ENCODE peak calls at places on chromosomes 13 and 19, in seven cellular contexts. One of them, this sample, is unnamed.

GRCh38 chr19:1922803-1923202 is 17.6 kb downstream of the ADAT3 start:
- DNase-seq in astrocyte of the cerebellum: no peak
- DNase-seq in fibroblast of the aortic adventitia: no peak
- DNase-seq in uterus: no peak
- DNase-seq in tibial nerve: no peak
- DNase-seq in AG09309: no peak
- DNase-seq in choroid plexus epithelial cell: no peak
- DNase-seq in this sample: no peak

GRCh38 chr19:31260171-31260933 is 88.9 kb downstream of the TSHZ3 start:
- DNase-seq in AG09309: no peak
- DNase-seq in choroid plexus epithelial cell: no peak
- DNase-seq in astrocyte of the cerebellum: no peak
- DNase-seq in fibroblast of the aortic adventitia: no peak
- DNase-seq in uterus: no peak
- DNase-seq in tibial nerve: no peak
- DNase-seq in this sample: no peak

GRCh38 chr19:39501340-39501739 is 2.6 kb downstream of the DLL3 start:
- DNase-seq in choroid plexus epithelial cell: no peak
- DNase-seq in astrocyte of the cerebellum: no peak
- DNase-seq in AG09309: no peak
- DNase-seq in fibroblast of the aortic adventitia: no peak
- DNase-seq in uterus: no peak
- DNase-seq in tibial nerve: no peak
- DNase-seq in this sample: no peak

GRCh38 chr19:30862876-30863275 is 486.4 kb downstream of the TSHZ3 start:
- DNase-seq in astrocyte of the cerebellum: no peak
- DNase-seq in AG09309: no peak
- DNase-seq in tibial nerve: no peak
- DNase-seq in choroid plexus epithelial cell: no peak
- DNase-seq in uterus: no peak
- DNase-seq in fibroblast of the aortic adventitia: no peak
- DNase-seq in this sample: no peak

GRCh38 chr19:51473009-51473707 is 5.2 kb upstream of the CEACAM18 start:
- DNase-seq in uterus: peak
- DNase-seq in choroid plexus epithelial cell: peak
- DNase-seq in astrocyte of the cerebellum: peak
- DNase-seq in tibial nerve: peak
- DNase-seq in fibroblast of the aortic adventitia: peak
- DNase-seq in AG09309: peak
- DNase-seq in this sample: peak

GRCh38 chr19:33674575-33675367 is 53.0 kb downstream of the CHST8 start:
- DNase-seq in tibial nerve: no peak
- DNase-seq in uterus: no peak
- DNase-seq in choroid plexus epithelial cell: no peak
- DNase-seq in fibroblast of the aortic adventitia: no peak
- DNase-seq in astrocyte of the cerebellum: no peak
- DNase-seq in AG09309: no peak
- DNase-seq in this sample: no peak

GRCh38 chr13:19910336-19911072 is 47.1 kb upstream of the ZMYM5 start:
- DNase-seq in fibroblast of the aortic adventitia: peak
- DNase-seq in uterus: no peak
- DNase-seq in tibial nerve: no peak
- DNase-seq in choroid plexus epithelial cell: peak
- DNase-seq in AG09309: peak
- DNase-seq in astrocyte of the cerebellum: no peak
- DNase-seq in this sample: no peak

GRCh38 chr13:27171244-27171829 is at the start of gene USP12:
- DNase-seq in choroid plexus epithelial cell: no peak
- DNase-seq in fibroblast of the aortic adventitia: no peak
- DNase-seq in tibial nerve: peak
- DNase-seq in uterus: no peak
- DNase-seq in astrocyte of the cerebellum: no peak
- DNase-seq in AG09309: no peak
- DNase-seq in this sample: no peak

GRCh38 chr13:86403213-86403612 is 604.0 kb upstream of the SLITRK6 start:
- DNase-seq in fibroblast of the aortic adventitia: no peak
- DNase-seq in tibial nerve: no peak
- DNase-seq in choroid plexus epithelial cell: no peak
- DNase-seq in uterus: no peak
- DNase-seq in astrocyte of the cerebellum: no peak
- DNase-seq in AG09309: no peak
- DNase-seq in this sample: no peak

GRCh38 chr13:20489185-20489820 is 36.4 kb downstream of the CRYL1 start:
- DNase-seq in choroid plexus epithelial cell: peak
- DNase-seq in fibroblast of the aortic adventitia: no peak
- DNase-seq in AG09309: no peak
- DNase-seq in uterus: no peak
- DNase-seq in tibial nerve: peak
- DNase-seq in astrocyte of the cerebellum: no peak
- DNase-seq in this sample: no peak

GRCh38 chr19:16571689-16572331 is 405 bp downstream of the SLC35E1 start:
- DNase-seq in AG09309: no peak
- DNase-seq in tibial nerve: no peak
- DNase-seq in uterus: no peak
- DNase-seq in astrocyte of the cerebellum: no peak
- DNase-seq in fibroblast of the aortic adventitia: no peak
- DNase-seq in choroid plexus epithelial cell: peak
- DNase-seq in this sample: no peak

GRCh38 chr13:21069561-21070004 is 8.2 kb upstream of the LATS2 start:
- DNase-seq in choroid plexus epithelial cell: peak
- DNase-seq in tibial nerve: peak
- DNase-seq in fibroblast of the aortic adventitia: peak
- DNase-seq in astrocyte of the cerebellum: peak
- DNase-seq in AG09309: peak
- DNase-seq in uterus: peak
- DNase-seq in this sample: no peak

GRCh38 chr19:19506592-19506991 is 8.8 kb downstream of the TSSK6 start:
- DNase-seq in AG09309: no peak
- DNase-seq in tibial nerve: no peak
- DNase-seq in uterus: no peak
- DNase-seq in astrocyte of the cerebellum: no peak
- DNase-seq in fibroblast of the aortic adventitia: no peak
- DNase-seq in choroid plexus epithelial cell: no peak
- DNase-seq in this sample: no peak

GRCh38 chr19:41295506-41295905 is 14.5 kb upstream of the CCDC97 start:
- DNase-seq in tibial nerve: no peak
- DNase-seq in uterus: no peak
- DNase-seq in astrocyte of the cerebellum: no peak
- DNase-seq in AG09309: no peak
- DNase-seq in choroid plexus epithelial cell: no peak
- DNase-seq in fibroblast of the aortic adventitia: no peak
- DNase-seq in this sample: no peak

GRCh38 chr19:16019691-16020448 is 56.4 kb upstream of the TPM4 start:
- DNase-seq in astrocyte of the cerebellum: no peak
- DNase-seq in AG09309: no peak
- DNase-seq in tibial nerve: no peak
- DNase-seq in uterus: no peak
- DNase-seq in choroid plexus epithelial cell: no peak
- DNase-seq in fibroblast of the aortic adventitia: no peak
- DNase-seq in this sample: no peak

GRCh38 chr13:33931397-33931987 is 113.5 kb downstream of the RFC3 start:
- DNase-seq in uterus: no peak
- DNase-seq in fibroblast of the aortic adventitia: peak
- DNase-seq in AG09309: peak
- DNase-seq in astrocyte of the cerebellum: peak
- DNase-seq in tibial nerve: peak
- DNase-seq in choroid plexus epithelial cell: peak
- DNase-seq in this sample: no peak

GRCh38 chr19:31353826-31354225 is 4.6 kb upstream of the TSHZ3 start:
- DNase-seq in AG09309: no peak
- DNase-seq in fibroblast of the aortic adventitia: no peak
- DNase-seq in astrocyte of the cerebellum: no peak
- DNase-seq in uterus: no peak
- DNase-seq in choroid plexus epithelial cell: no peak
- DNase-seq in tibial nerve: no peak
- DNase-seq in this sample: peak

GRCh38 chr13:44402902-44403719 is 29.5 kb downstream of the SERP2 start:
- DNase-seq in uterus: no peak
- DNase-seq in astrocyte of the cerebellum: no peak
- DNase-seq in choroid plexus epithelial cell: no peak
- DNase-seq in fibroblast of the aortic adventitia: no peak
- DNase-seq in AG09309: no peak
- DNase-seq in tibial nerve: no peak
- DNase-seq in this sample: peak

GRCh38 chr13:37870895-37871550 is 1.5 kb upstream of the TRPC4 start:
- DNase-seq in AG09309: no peak
- DNase-seq in astrocyte of the cerebellum: peak
- DNase-seq in tibial nerve: no peak
- DNase-seq in fibroblast of the aortic adventitia: peak
- DNase-seq in choroid plexus epithelial cell: peak
- DNase-seq in uterus: no peak
- DNase-seq in this sample: no peak

GRCh38 chr13:99075268-99076191 is 97.7 kb upstream of the DOCK9 start:
- DNase-seq in fibroblast of the aortic adventitia: no peak
- DNase-seq in astrocyte of the cerebellum: no peak
- DNase-seq in tibial nerve: no peak
- DNase-seq in uterus: no peak
- DNase-seq in choroid plexus epithelial cell: no peak
- DNase-seq in AG09309: no peak
- DNase-seq in this sample: no peak

GRCh38 chr13:66069570-66069969 is 1160.6 kb downstream of the PCDH9 start:
- DNase-seq in AG09309: no peak
- DNase-seq in choroid plexus epithelial cell: peak
- DNase-seq in astrocyte of the cerebellum: no peak
- DNase-seq in tibial nerve: no peak
- DNase-seq in uterus: no peak
- DNase-seq in fibroblast of the aortic adventitia: no peak
- DNase-seq in this sample: no peak

GRCh38 chr13:53351040-53351439 is 322.4 kb downstream of the OLFM4 start:
- DNase-seq in AG09309: no peak
- DNase-seq in astrocyte of the cerebellum: no peak
- DNase-seq in choroid plexus epithelial cell: no peak
- DNase-seq in tibial nerve: no peak
- DNase-seq in fibroblast of the aortic adventitia: no peak
- DNase-seq in uterus: no peak
- DNase-seq in this sample: no peak

GRCh38 chr13:95834134-95834765 is 157.3 kb downstream of the DNAJC3 start:
- DNase-seq in choroid plexus epithelial cell: peak
- DNase-seq in astrocyte of the cerebellum: peak
- DNase-seq in AG09309: peak
- DNase-seq in tibial nerve: peak
- DNase-seq in uterus: peak
- DNase-seq in fibroblast of the aortic adventitia: peak
- DNase-seq in this sample: peak

GRCh38 chr13:110211735-110212134 is 95.2 kb downstream of the COL4A1 start:
- DNase-seq in choroid plexus epithelial cell: no peak
- DNase-seq in fibroblast of the aortic adventitia: no peak
- DNase-seq in tibial nerve: no peak
- DNase-seq in uterus: no peak
- DNase-seq in astrocyte of the cerebellum: no peak
- DNase-seq in AG09309: no peak
- DNase-seq in this sample: no peak

GRCh38 chr19:39679056-39679790 is 23.5 kb downstream of the LGALS16 start:
- DNase-seq in fibroblast of the aortic adventitia: peak
- DNase-seq in choroid plexus epithelial cell: no peak
- DNase-seq in astrocyte of the cerebellum: no peak
- DNase-seq in AG09309: no peak
- DNase-seq in tibial nerve: no peak
- DNase-seq in uterus: no peak
- DNase-seq in this sample: no peak

GRCh38 chr13:47904891-47905290 is 96.2 kb downstream of the SUCLA2 start:
- DNase-seq in uterus: no peak
- DNase-seq in tibial nerve: no peak
- DNase-seq in fibroblast of the aortic adventitia: no peak
- DNase-seq in AG09309: no peak
- DNase-seq in astrocyte of the cerebellum: no peak
- DNase-seq in choroid plexus epithelial cell: no peak
- DNase-seq in this sample: no peak

GRCh38 chr13:47901451-47901850 is 99.6 kb downstream of the SUCLA2 start:
- DNase-seq in astrocyte of the cerebellum: peak
- DNase-seq in fibroblast of the aortic adventitia: no peak
- DNase-seq in tibial nerve: no peak
- DNase-seq in AG09309: peak
- DNase-seq in choroid plexus epithelial cell: peak
- DNase-seq in uterus: no peak
- DNase-seq in this sample: no peak

GRCh38 chr13:47908200-47908902 is 92.7 kb downstream of the SUCLA2 start:
- DNase-seq in fibroblast of the aortic adventitia: peak
- DNase-seq in astrocyte of the cerebellum: peak
- DNase-seq in tibial nerve: no peak
- DNase-seq in choroid plexus epithelial cell: peak
- DNase-seq in AG09309: no peak
- DNase-seq in uterus: no peak
- DNase-seq in this sample: no peak

GRCh38 chr13:47904239-47904638 is 96.8 kb downstream of the SUCLA2 start:
- DNase-seq in choroid plexus epithelial cell: no peak
- DNase-seq in tibial nerve: no peak
- DNase-seq in fibroblast of the aortic adventitia: no peak
- DNase-seq in astrocyte of the cerebellum: no peak
- DNase-seq in uterus: peak
- DNase-seq in AG09309: no peak
- DNase-seq in this sample: no peak

GRCh38 chr13:47903836-47904235 is 97.2 kb downstream of the SUCLA2 start:
- DNase-seq in choroid plexus epithelial cell: peak
- DNase-seq in fibroblast of the aortic adventitia: peak
- DNase-seq in astrocyte of the cerebellum: peak
- DNase-seq in tibial nerve: no peak
- DNase-seq in AG09309: peak
- DNase-seq in uterus: no peak
- DNase-seq in this sample: no peak
- H3K4me3 ChIP-seq in choroid plexus epithelial cell: peak
- H3K4me3 ChIP-seq in fibroblast of the aortic adventitia: no peak
- H3K4me3 ChIP-seq in astrocyte of the cerebellum: no peak
- H3K4me3 ChIP-seq in tibial nerve: no peak
- H3K4me3 ChIP-seq in AG09309: no peak
- H3K4me3 ChIP-seq in uterus: peak
- H3K4me3 ChIP-seq in this sample: no peak

GRCh38 chr19:48992571-48993174 is 436 bp downstream of the GYS1 start:
- DNase-seq in fibroblast of the aortic adventitia: no peak
- DNase-seq in tibial nerve: no peak
- DNase-seq in AG09309: no peak
- DNase-seq in choroid plexus epithelial cell: no peak
- DNase-seq in astrocyte of the cerebellum: no peak
- DNase-seq in uterus: no peak
- DNase-seq in this sample: no peak
- TF ChIP-seq CTCF in fibroblast of the aortic adventitia: no peak
- TF ChIP-seq CTCF in tibial nerve: no peak
- TF ChIP-seq CTCF in AG09309: no peak
- TF ChIP-seq CTCF in choroid plexus epithelial cell: peak
- TF ChIP-seq CTCF in astrocyte of the cerebellum: no peak
- TF ChIP-seq CTCF in uterus: no peak
- TF ChIP-seq CTCF in this sample: no peak

DNA sequence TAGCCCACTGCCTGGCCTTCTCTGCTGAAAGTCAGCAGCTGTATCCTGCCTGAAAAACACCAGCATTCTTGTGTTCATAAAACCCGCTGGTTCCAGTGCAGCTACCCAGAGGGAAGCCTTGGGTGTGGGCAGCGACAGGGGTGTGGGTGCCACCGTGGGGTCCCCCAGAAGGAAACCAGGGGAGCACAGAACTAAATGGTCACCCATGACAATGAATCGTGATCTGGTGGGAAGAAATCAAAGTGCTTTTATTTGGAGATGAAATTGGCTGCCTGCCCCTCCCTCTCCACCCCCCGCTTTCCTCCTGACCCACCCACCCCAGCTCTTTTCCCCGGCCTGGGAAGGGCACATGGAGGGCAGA is 13.7 kb downstream of the RASA3 start:
- DNase-seq in choroid plexus epithelial cell: peak
- DNase-seq in AG09309: no peak
- DNase-seq in astrocyte of the cerebellum: no peak
- DNase-seq in fibroblast of the aortic adventitia: peak
- DNase-seq in uterus: no peak
- DNase-seq in tibial nerve: no peak
- DNase-seq in this sample: no peak
- H3K4me3 ChIP-seq in choroid plexus epithelial cell: no peak
- H3K4me3 ChIP-seq in AG09309: peak
- H3K4me3 ChIP-seq in astrocyte of the cerebellum: no peak
- H3K4me3 ChIP-seq in fibroblast of the aortic adventitia: peak
- H3K4me3 ChIP-seq in uterus: no peak
- H3K4me3 ChIP-seq in tibial nerve: no peak
- H3K4me3 ChIP-seq in this sample: no peak

GRCh38 chr19:10294368-10294697 is 4.6 kb downstream of the ICAM5 start:
- DNase-seq in AG09309: no peak
- DNase-seq in choroid plexus epithelial cell: no peak
- DNase-seq in tibial nerve: no peak
- DNase-seq in fibroblast of the aortic adventitia: no peak
- DNase-seq in uterus: no peak
- DNase-seq in astrocyte of the cerebellum: no peak
- DNase-seq in this sample: no peak
- TF ChIP-seq CTCF in AG09309: peak
- TF ChIP-seq CTCF in choroid plexus epithelial cell: no peak
- TF ChIP-seq CTCF in tibial nerve: no peak
- TF ChIP-seq CTCF in fibroblast of the aortic adventitia: no peak
- TF ChIP-seq CTCF in uterus: no peak
- TF ChIP-seq CTCF in astrocyte of the cerebellum: no peak
- TF ChIP-seq CTCF in this sample: no peak

This sample was measured in LNCaP clone FGC.